ENCODE peak calls at places on chromosomes 4 and X, in five cellular contexts. M is HepG2, U is K562, G is upper lobe of left lung, S is GM12878. D is an unnamed sample.

GRCh38 chrX:78979789-78980464 is 34.7 kb downstream of the P2RY10 start:
- ATAC-seq in M (no peak), U (no peak), S (peak; percentile 98), G (no peak), D (no peak)

GRCh38 chr4:40722576-40723161 is 27.1 kb upstream of the NSUN7 start:
- ATAC-seq in U (peak; percentile 50), G (peak; percentile 77), S (peak; percentile 81), M (no peak), D (peak; percentile 63)

GRCh38 chrX:108285918-108286317 is 152.3 kb downstream of the COL4A6 start:
- ATAC-seq in U (no peak), S (no peak), M (no peak), G (no peak), D (peak; percentile 70)

GRCh38 chr4:17241835-17242234 is 270.1 kb downstream of the QDPR start:
- ATAC-seq in U (no peak), M (no peak), G (no peak), S (no peak), D (no peak)

GRCh38 chr4:10093801-10094552 is 22.6 kb downstream of the WDR1 start:
- ATAC-seq in G (peak; percentile 67), S (no peak), M (no peak), U (no peak), D (peak; percentile 68)

GRCh38 chr4:43453058-43453457 is 560.5 kb downstream of the GRXCR1 start:
- ATAC-seq in G (no peak), U (no peak), M (peak; percentile 63), S (no peak), D (no peak)

GRCh38 chr4:174835536-174835935 is 6.5 kb upstream of the GLRA3 start:
- ATAC-seq in S (no peak), U (no peak), M (no peak), G (no peak), D (no peak)

GRCh38 chr4:24416293-24416692 is 168.1 kb downstream of the DHX15 start:
- ATAC-seq in G (no peak), M (no peak), U (no peak), S (no peak), D (no peak)

GRCh38 chr4:40954119-40954668 is 204.4 kb downstream of the NSUN7 start:
- ATAC-seq in M (no peak), S (no peak), U (no peak), G (no peak), D (peak; percentile 40)

GRCh38 chr4:98092833-98093439 is 50.3 kb downstream of the STPG2 start:
- ATAC-seq in G (no peak), S (peak; percentile 45), M (no peak), U (no peak), D (no peak)

GRCh38 chrX:7586126-7586525 is 256.8 kb upstream of the VCX start:
- ATAC-seq in G (no peak), M (no peak), U (no peak), S (peak; percentile 67), D (no peak)

GRCh38 chr4:145898926-145899531 is 39.6 kb downstream of the ZNF827 start:
- ATAC-seq in G (no peak), S (no peak), M (no peak), U (no peak), D (no peak)

GRCh38 chrX:149152941-149153340 is 352.2 kb downstream of the IDS start:
- ATAC-seq in M (no peak), S (peak; percentile 62), G (no peak), U (no peak), D (no peak)

GRCh38 chr4:72767903-72768817 is 199.1 kb upstream of the ADAMTS3 start:
- ATAC-seq in U (peak; percentile 54), M (no peak), S (no peak), G (peak; percentile 63), D (peak; percentile 88)

GRCh38 chrX:124862304-124862703 is 457.4 kb upstream of the TEX13C start:
- ATAC-seq in M (no peak), U (peak; percentile 78), S (no peak), G (no peak), D (no peak)

GRCh38 chrX:53114864-53115549 is 21.1 kb downstream of the KANTR start:
- ATAC-seq in M (no peak), G (peak; percentile 26), S (no peak), U (no peak), D (no peak)

GRCh38 chr4:89048906-89049601 is 7.9 kb downstream of the FAM13A start:
- ATAC-seq in U (no peak), M (no peak), G (no peak), S (peak; percentile 26), D (no peak)

GRCh38 chrX:24203072-24203808 is 53.7 kb downstream of the ZFX start:
- ATAC-seq in G (no peak), U (no peak), S (no peak), M (peak; percentile 31), D (no peak)

GRCh38 chr4:173185832-173186545 is 17.4 kb downstream of the GALNT7 start:
- ATAC-seq in M (no peak), G (no peak), U (peak; percentile 58), S (peak; percentile 44), D (no peak)

GRCh38 chr4:25410820-25411529 is 33.9 kb downstream of the ANAPC4 start:
- ATAC-seq in S (no peak), M (no peak), U (no peak), G (no peak), D (no peak)

GRCh38 chrX:7071390-7071789 is 76.1 kb upstream of the STS start:
- ATAC-seq in U (no peak), G (no peak), M (no peak), S (no peak), D (no peak)

GRCh38 chrX:135449637-135450550 is 28.1 kb downstream of the SMIM10L2A start:
- ATAC-seq in U (no peak), G (peak; percentile 37), M (no peak), S (no peak), D (no peak)

GRCh38 chr4:7194251-7195137 is 2.2 kb downstream of the SORCS2 start:
- ATAC-seq in S (peak; percentile 37), U (no peak), G (peak; percentile 81), M (peak; percentile 28), D (no peak)

GRCh38 chr4:94574616-94575015 is 122.9 kb downstream of the PDLIM5 start:
- ATAC-seq in S (no peak), U (no peak), G (no peak), M (no peak), D (no peak)

GRCh38 chrX:56738670-56739069 is 9.6 kb downstream of the NBDY start:
- ATAC-seq in M (no peak), G (no peak), U (no peak), S (no peak), D (no peak)

GRCh38 chr4:24876431-24876830 is 36.4 kb downstream of the CCDC149 start:
- ATAC-seq in M (no peak), G (peak; percentile 39), U (no peak), S (no peak), D (no peak)

GRCh38 chrX:103330601-103331397 is 760 bp downstream of the TCEAL7 start:
- ATAC-seq in S (no peak), U (peak; percentile 42), M (no peak), G (no peak), D (peak; percentile 11)

GRCh38 chrX:109826954-109827708 is 94.1 kb upstream of the ACSL4 start:
- ATAC-seq in G (no peak), S (no peak), U (no peak), M (peak; percentile 66), D (no peak)

GRCh38 chr4:15766821-15767220 is 11.3 kb upstream of the CD38 start:
- ATAC-seq in U (no peak), S (no peak), M (no peak), G (no peak), D (no peak)

GRCh38 chr4:108432418-108432817 is 188.0 kb upstream of the RPL34 start:
- ATAC-seq in S (no peak), M (no peak), U (no peak), G (no peak), D (no peak)

GRCh38 chr4:153619811-153620210 is 64.3 kb upstream of the TLR2 start:
- ATAC-seq in U (no peak), G (no peak), S (no peak), M (no peak), D (no peak)

GRCh38 chr4:168028568-168028967 is 63.8 kb upstream of the ANXA10 start:
- ATAC-seq in U (no peak), M (no peak), S (no peak), G (no peak), D (no peak)

GRCh38 chr4:110033994-110034393 is 121.3 kb downstream of the EGF start:
- ATAC-seq in U (no peak), M (no peak), S (peak; percentile 99), G (no peak), D (no peak)

GRCh38 chr4:47145630-47146029 is 114.3 kb downstream of the GABRB1 start:
- ATAC-seq in S (peak; percentile 97), U (no peak), M (no peak), G (no peak), D (no peak)

GRCh38 chr4:26248647-26249046 is 72.2 kb upstream of the RBPJ start:
- ATAC-seq in U (no peak), S (no peak), M (no peak), G (no peak), D (peak; percentile 36)

GRCh38 chr4:138047290-138047689 is 194.9 kb downstream of the SLC7A11 start:
- ATAC-seq in S (no peak), G (no peak), U (no peak), M (no peak), D (no peak)
- H3K9me3 ChIP-seq in S (no peaks in the 10 kb centered on the region), G (no peaks in the 10 kb centered on the region), U (no peaks in the 10 kb centered on the region), M (no peaks in the 10 kb centered on the region), D (no peaks in the 10 kb centered on the region)

GRCh38 chrX:20653070-20653469 is 386.4 kb upstream of the RPS6KA3 start:
- ATAC-seq in S (no peak), G (no peak), M (no peak), U (no peak), D (no peak)

DNA sequence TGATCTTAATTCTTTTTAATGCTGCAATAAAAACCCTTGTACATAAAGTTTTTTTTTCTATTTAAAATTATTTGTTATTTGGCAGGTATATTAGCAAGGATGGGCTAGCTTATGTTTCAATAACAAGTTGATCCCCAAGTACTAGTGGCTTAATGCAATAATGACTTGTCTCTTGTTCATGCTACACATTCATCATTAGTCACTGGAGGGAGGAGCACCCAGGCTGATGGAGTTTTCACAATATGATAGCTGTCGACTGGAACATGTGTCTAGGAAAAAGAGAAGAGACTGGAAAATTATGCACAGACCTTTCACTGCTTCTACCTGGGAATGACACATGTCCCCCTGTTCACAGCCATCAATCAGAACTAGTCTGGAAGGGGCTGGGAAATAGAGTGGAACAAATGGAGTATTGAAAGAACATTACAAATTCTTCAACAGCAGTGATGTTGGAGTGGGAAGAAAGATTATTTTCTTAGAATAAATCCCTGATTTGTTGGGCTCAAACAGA is 387.9 kb upstream of the RPS6KA3 start:
- ATAC-seq in S (no peak), U (no peak), M (no peak), G (no peak), D (no peak)
- TF ChIP-seq EP300 in S (no peak), U (no peak), M (no peak), G (no peak), D (no peak)

GRCh38 chrX:152833378-152833777 is 2.5 kb downstream of the NSDHL start:
- ATAC-seq in M (no peak), G (no peak), U (no peak), S (no peak), D (no peak)

GRCh38 chrX:152831391-152831790 is 528 bp downstream of the NSDHL start:
- ATAC-seq in G (peak; percentile 4), U (peak; percentile 1), M (no peak), S (peak; percentile 3), D (no peak)

GRCh38 chrX:152830312-152831305 is at the start of the genes CETN2 and NSDHL:
- ATAC-seq in U (peak; percentile 99), S (peak; percentile 99), M (peak; percentile 95), G (peak; percentile 98), D (peak; percentile 98)

GRCh38 chrX:152832520-152832919 is 1.7 kb downstream of the NSDHL start:
- ATAC-seq in S (no peak), M (no peak), G (no peak), U (no peak), D (no peak)
- H3K27me3 ChIP-seq in S (no peaks in the 10 kb centered on the region), M (no peaks in the 10 kb centered on the region), G (no peaks in the 10 kb centered on the region), U (no peaks in the 10 kb centered on the region), D (no peaks in the 10 kb centered on the region)

GRCh38 chr4:182216005-182216404 is 27.2 kb upstream of the TENM3 start:
- ATAC-seq in M (no peak), U (no peak), G (no peak), S (no peak), D (no peak)
- H3K9me3 ChIP-seq in M (no peaks in the 10 kb centered on the region), U (no peaks in the 10 kb centered on the region), G (no peaks in the 10 kb centered on the region), S (no peaks in the 10 kb centered on the region), D (no peaks in the 10 kb centered on the region)